ENCODE peak calls at places on chromosomes 5 and 9, in eight cellular contexts. B, M, F, K, G, Q, X and S are unnamed samples.

GRCh38 chr5:68898961-68899471 is 194.8 kb upstream of the SLC30A5 start:
- DNase-seq in B (no peak), M (peak; percentile 55), F (no peak), K (peak; percentile 61), G (no peak), Q (no peak), X (no peak), S (no peak)

GRCh38 chr5:180390441-180391190 is 37.5 kb upstream of the GFPT2 start:
- DNase-seq in B (no peak), M (no peak), F (no peak), K (peak; percentile 16), G (no peak), Q (no peak), X (peak; percentile 52), S (no peak)

GRCh38 chr5:3221432-3221831 is 374.2 kb upstream of the IRX1 start:
- DNase-seq in B (no peak), M (no peak), F (peak; percentile 65), K (no peak), G (no peak), Q (no peak), X (no peak), S (no peak)

GRCh38 chr9:95116002-95116819 is 201.3 kb downstream of the FANCC start:
- DNase-seq in B (no peak), M (no peak), F (no peak), K (no peak), G (no peak), Q (peak; percentile 57), X (peak; percentile 61), S (no peak)

GRCh38 chr5:110925398-110925797 is 146.1 kb upstream of the TSLP start:
- DNase-seq in B (no peak), M (no peak), F (no peak), K (peak; percentile 78), G (no peak), Q (no peak), X (no peak), S (no peak)

GRCh38 chr9:98146101-98146991 is 27.3 kb upstream of the TRIM14 start:
- DNase-seq in B (peak; percentile 66), M (peak; percentile 42), F (no peak), K (peak; percentile 70), G (no peak), Q (peak; percentile 91), X (peak; percentile 96), S (no peak)

GRCh38 chr9:98793031-98793430 is 3.3 kb downstream of the ANKS6 start:
- DNase-seq in B (no peak), M (no peak), F (no peak), K (no peak), G (no peak), Q (no peak), X (no peak), S (no peak)

GRCh38 chr5:154520861-154521453 is 42.9 kb upstream of the HAND1 start:
- DNase-seq in B (peak; percentile 29), M (no peak), F (no peak), K (no peak), G (no peak), Q (peak; percentile 24), X (peak; percentile 73), S (no peak)

GRCh38 chr5:9094582-9094981 is 451.3 kb downstream of the SEMA5A start:
- DNase-seq in B (no peak), M (peak; percentile 48), F (no peak), K (peak; percentile 37), G (no peak), Q (no peak), X (no peak), S (peak; percentile 36)

GRCh38 chr9:99822596-99823391 is 1.1 kb downstream of the NR4A3 start:
- DNase-seq in B (peak; percentile 55), M (peak; percentile 33), F (no peak), K (peak; percentile 69), G (peak; percentile 60), Q (peak; percentile 35), X (peak; percentile 66), S (no peak)

GRCh38 chr5:136087961-136088871 is 44.4 kb upstream of the SMAD5 start:
- DNase-seq in B (peak; percentile 88), M (no peak), F (no peak), K (peak; percentile 93), G (no peak), Q (peak; percentile 82), X (peak; percentile 73), S (no peak)

GRCh38 chr5:96934291-96934694 is 1.6 kb upstream of the LNPEP start:
- DNase-seq in B (peak; percentile 34), M (no peak), F (no peak), K (no peak), G (no peak), Q (peak; percentile 13), X (no peak), S (no peak)

GRCh38 chr5:96933764-96934163 is 2.1 kb upstream of the LNPEP start:
- DNase-seq in B (no peak), M (no peak), F (no peak), K (no peak), G (no peak), Q (no peak), X (no peak), S (no peak)

GRCh38 chr5:96935556-96936430 is at the start of gene LNPEP:
- DNase-seq in B (peak; percentile 96), M (peak; percentile 98), F (peak; percentile 99), K (peak; percentile 99), G (peak; percentile 89), Q (peak; percentile 98), X (peak; percentile 98), S (peak; percentile 84)

GRCh38 chr5:96936431-96937221 is 746 bp downstream of the LNPEP start:
- DNase-seq in B (peak; percentile 47), M (no peak), F (no peak), K (no peak), G (peak; percentile 63), Q (peak; percentile 51), X (peak; percentile 72), S (no peak)

GRCh38 chr5:96934695-96935555 is 955 bp upstream of the LNPEP start:
- DNase-seq in B (peak; percentile 92), M (peak; percentile 97), F (peak; percentile 97), K (peak; percentile 97), G (peak; percentile 96), Q (peak; percentile 95), X (peak; percentile 96), S (peak; percentile 61)
- TF ChIP-seq CTCF in B (no peak), M (no peak), F (no peak), K (no peak), G (no peak), Q (no peak), X (no peak), S (peak; percentile 4)

GRCh38 chr5:73204733-73205132 is 31.7 kb downstream of the TMEM174 start:
- DNase-seq in B (no peak), M (no peak), F (no peak), K (no peak), G (no peak), Q (no peak), X (no peak), S (no peak)

GRCh38 chr5:73199671-73200070 is 26.7 kb downstream of the TMEM174 start:
- DNase-seq in B (no peak), M (peak; percentile 12), F (no peak), K (no peak), G (no peak), Q (no peak), X (no peak), S (no peak)

GRCh38 chr5:73204302-73204701 is 31.3 kb downstream of the TMEM174 start:
- DNase-seq in B (no peak), M (no peak), F (no peak), K (no peak), G (no peak), Q (no peak), X (no peak), S (no peak)

GRCh38 chr5:73198833-73199592 is 26.0 kb downstream of the TMEM174 start:
- DNase-seq in B (no peak), M (no peak), F (no peak), K (no peak), G (no peak), Q (no peak), X (no peak), S (no peak)

DNA sequence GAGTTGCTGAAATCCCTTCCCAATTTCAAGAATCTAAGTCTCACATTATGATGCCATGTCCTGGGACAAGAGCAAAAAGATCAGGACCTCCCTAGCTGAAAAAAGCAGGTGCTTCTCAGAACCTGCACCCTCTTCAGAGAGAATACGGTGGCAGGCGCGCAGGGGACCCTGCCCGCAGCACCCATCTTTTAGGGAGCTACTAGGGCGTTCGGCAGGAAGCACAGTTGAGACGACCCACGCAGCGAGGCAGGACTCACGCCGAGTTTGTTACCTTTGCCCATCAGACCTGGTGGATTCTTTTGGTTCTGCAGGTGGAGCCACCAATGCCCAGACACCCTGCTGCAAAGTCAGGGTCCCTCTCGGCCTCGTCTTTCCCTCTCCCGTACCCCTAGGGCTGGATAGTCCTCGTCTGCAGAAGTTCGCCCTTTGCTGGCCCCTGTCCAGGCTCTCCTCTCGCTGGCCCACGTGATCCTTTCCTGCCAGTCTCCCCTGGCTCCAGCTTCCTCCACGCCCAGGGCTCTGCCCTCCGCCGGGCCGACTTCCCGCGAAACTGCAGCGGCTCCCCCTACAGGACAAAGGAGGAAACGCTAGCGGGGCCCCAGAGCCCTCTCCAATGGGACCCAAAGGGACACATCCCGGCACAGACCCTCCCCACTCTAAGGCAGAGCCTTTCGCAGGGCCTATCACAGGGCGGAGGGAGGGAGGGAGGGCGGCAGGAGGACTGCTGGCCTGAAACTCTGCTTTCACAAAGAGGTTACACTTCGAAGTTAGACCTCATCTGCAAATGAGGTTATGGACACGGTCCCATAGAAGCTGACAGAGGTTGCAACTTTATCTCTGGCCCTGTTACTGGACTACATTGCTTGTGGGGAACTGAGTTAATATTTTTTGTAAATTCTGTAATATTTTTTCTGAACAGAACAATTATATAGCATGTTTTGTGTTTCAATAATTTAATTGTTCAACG is 28.8 kb downstream of the TMEM174 start:
- DNase-seq in B (peak; percentile 85), M (peak; percentile 39), F (peak; percentile 91), K (peak; percentile 77), G (peak; percentile 53), Q (peak; percentile 92), X (peak; percentile 90), S (no peak)
- TF ChIP-seq CTCF in B (peak; percentile 69), M (peak; percentile 82), F (peak; percentile 77), K (peak; percentile 90), G (peak; percentile 85), Q (peak; percentile 83), X (peak; percentile 78), S (peak; percentile 91)

DNA sequence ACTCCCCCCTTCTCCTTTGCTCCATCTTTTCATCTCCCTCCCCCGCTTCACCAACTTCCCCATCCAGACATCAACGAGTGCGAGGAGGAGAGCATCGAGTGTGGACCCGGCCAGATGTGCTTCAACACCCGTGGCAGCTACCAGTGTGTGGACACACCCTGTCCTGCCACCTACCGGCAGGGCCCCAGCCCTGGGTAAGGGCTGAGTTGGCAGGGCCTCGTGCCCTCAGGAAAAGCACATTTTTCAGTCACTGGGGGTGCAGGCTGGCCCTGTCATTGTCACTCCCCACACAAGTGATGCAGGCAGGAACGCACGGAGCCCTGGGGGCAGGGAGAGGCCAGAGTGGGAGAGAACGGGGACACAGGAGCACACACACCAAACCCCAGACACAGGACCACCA is 12.4 kb upstream of the ASS1 start:
- DNase-seq in B (no peak), M (no peak), F (no peak), K (no peak), G (no peak), Q (no peak), X (no peak), S (no peak)
- TF ChIP-seq CTCF in B (no peak), M (peak; percentile 16), F (peak; percentile 31), K (no peak), G (no peak), Q (peak; percentile 9), X (no peak), S (no peak)

GRCh38 chr9:76987594-76988200 is 31.8 kb upstream of the FOXB2 start:
- DNase-seq in B (peak; percentile 49), M (peak; percentile 35), F (no peak), K (peak; percentile 61), G (no peak), Q (peak; percentile 51), X (no peak), S (peak; percentile 7)
- TF ChIP-seq CTCF in B (peak; percentile 63), M (peak; percentile 52), F (peak; percentile 59), K (peak; percentile 70), G (no peak), Q (peak; percentile 51), X (peak; percentile 20), S (peak; percentile 63)